ENCODE peak calls at places on chromosomes 2 and 18, in eight cellular contexts. One of them, this sample, is unnamed. For H3K4me1, the result is how much of the 10 kb centered on the place peaks cover.

GRCh38 chr2:99679518-99679917 is 189.7 kb upstream of the REV1 start:
- DNase-seq in neuronal stem cell: no peak
- DNase-seq in heart left ventricle: no peak
- DNase-seq in body of pancreas: no peak
- DNase-seq in right cardiac atrium: no peak
- DNase-seq in hepatocyte: no peak
- DNase-seq in keratinocyte: no peak
- DNase-seq in upper lobe of left lung: no peak
- DNase-seq in this sample: no peak

GRCh38 chr18:12921178-12921577 is 26.6 kb upstream of the SEH1L start:
- DNase-seq in neuronal stem cell: no peak
- DNase-seq in heart left ventricle: no peak
- DNase-seq in body of pancreas: no peak
- DNase-seq in right cardiac atrium: no peak
- DNase-seq in hepatocyte: no peak
- DNase-seq in keratinocyte: no peak
- DNase-seq in upper lobe of left lung: no peak
- DNase-seq in this sample: no peak

GRCh38 chr2:229660951-229661350 is 53.4 kb downstream of the DNER start:
- DNase-seq in neuronal stem cell: no peak
- DNase-seq in heart left ventricle: no peak
- DNase-seq in body of pancreas: no peak
- DNase-seq in right cardiac atrium: no peak
- DNase-seq in hepatocyte: no peak
- DNase-seq in keratinocyte: peak
- DNase-seq in upper lobe of left lung: no peak
- DNase-seq in this sample: no peak

GRCh38 chr18:53947092-53947640 is 277.3 kb downstream of the MBD2 start:
- DNase-seq in neuronal stem cell: no peak
- DNase-seq in heart left ventricle: no peak
- DNase-seq in body of pancreas: no peak
- DNase-seq in right cardiac atrium: no peak
- DNase-seq in hepatocyte: peak
- DNase-seq in keratinocyte: no peak
- DNase-seq in upper lobe of left lung: no peak
- DNase-seq in this sample: no peak

GRCh38 chr2:191318037-191318728 is 73.0 kb downstream of the MYO1B start:
- DNase-seq in neuronal stem cell: no peak
- DNase-seq in heart left ventricle: peak
- DNase-seq in body of pancreas: peak
- DNase-seq in right cardiac atrium: peak
- DNase-seq in hepatocyte: no peak
- DNase-seq in keratinocyte: no peak
- DNase-seq in upper lobe of left lung: no peak
- DNase-seq in this sample: no peak

GRCh38 chr2:16861154-16861929 is 195.7 kb upstream of the CYRIA start:
- DNase-seq in neuronal stem cell: no peak
- DNase-seq in heart left ventricle: no peak
- DNase-seq in body of pancreas: no peak
- DNase-seq in right cardiac atrium: no peak
- DNase-seq in hepatocyte: no peak
- DNase-seq in keratinocyte: no peak
- DNase-seq in upper lobe of left lung: no peak
- DNase-seq in this sample: no peak

GRCh38 chr18:55300469-55301195 is 287.4 kb downstream of the TCF4 start:
- DNase-seq in neuronal stem cell: peak
- DNase-seq in heart left ventricle: no peak
- DNase-seq in body of pancreas: no peak
- DNase-seq in right cardiac atrium: no peak
- DNase-seq in hepatocyte: peak
- DNase-seq in keratinocyte: no peak
- DNase-seq in upper lobe of left lung: no peak
- DNase-seq in this sample: no peak

GRCh38 chr2:81542119-81542518 is 1237.6 kb upstream of the LRRTM1 start:
- DNase-seq in neuronal stem cell: no peak
- DNase-seq in heart left ventricle: no peak
- DNase-seq in body of pancreas: no peak
- DNase-seq in right cardiac atrium: no peak
- DNase-seq in hepatocyte: no peak
- DNase-seq in keratinocyte: no peak
- DNase-seq in upper lobe of left lung: no peak
- DNase-seq in this sample: no peak

GRCh38 chr2:126244937-126245336 is 411.0 kb upstream of the GYPC start:
- DNase-seq in neuronal stem cell: peak
- DNase-seq in heart left ventricle: peak
- DNase-seq in body of pancreas: peak
- DNase-seq in right cardiac atrium: no peak
- DNase-seq in hepatocyte: peak
- DNase-seq in keratinocyte: no peak
- DNase-seq in upper lobe of left lung: no peak
- DNase-seq in this sample: peak

GRCh38 chr2:3585239-3586109 is 9.4 kb upstream of the COLEC11 start:
- DNase-seq in neuronal stem cell: no peak
- DNase-seq in heart left ventricle: peak
- DNase-seq in body of pancreas: peak
- DNase-seq in right cardiac atrium: peak
- DNase-seq in hepatocyte: peak
- DNase-seq in keratinocyte: no peak
- DNase-seq in upper lobe of left lung: peak
- DNase-seq in this sample: no peak

GRCh38 chr2:209383212-209383611 is 40.6 kb upstream of the MAP2 start:
- DNase-seq in neuronal stem cell: no peak
- DNase-seq in heart left ventricle: no peak
- DNase-seq in body of pancreas: no peak
- DNase-seq in right cardiac atrium: no peak
- DNase-seq in hepatocyte: peak
- DNase-seq in keratinocyte: peak
- DNase-seq in upper lobe of left lung: no peak
- DNase-seq in this sample: no peak

GRCh38 chr2:241112592-241112991 is 10.5 kb upstream of the MTERF4 start:
- DNase-seq in neuronal stem cell: no peak
- DNase-seq in heart left ventricle: no peak
- DNase-seq in body of pancreas: no peak
- DNase-seq in right cardiac atrium: no peak
- DNase-seq in hepatocyte: no peak
- DNase-seq in keratinocyte: no peak
- DNase-seq in upper lobe of left lung: no peak
- DNase-seq in this sample: no peak

GRCh38 chr2:206642075-206643025 is at the start of gene FAM237A:
- DNase-seq in neuronal stem cell: peak
- DNase-seq in heart left ventricle: peak
- DNase-seq in body of pancreas: peak
- DNase-seq in right cardiac atrium: peak
- DNase-seq in hepatocyte: peak
- DNase-seq in keratinocyte: peak
- DNase-seq in upper lobe of left lung: peak
- DNase-seq in this sample: peak

GRCh38 chr2:142131016-142131714 is at the start of gene LRP1B:
- DNase-seq in neuronal stem cell: peak
- DNase-seq in heart left ventricle: no peak
- DNase-seq in body of pancreas: peak
- DNase-seq in right cardiac atrium: peak
- DNase-seq in hepatocyte: peak
- DNase-seq in keratinocyte: no peak
- DNase-seq in upper lobe of left lung: no peak
- DNase-seq in this sample: peak

GRCh38 chr2:219803294-219803693 is 175.9 kb downstream of the SLC4A3 start:
- DNase-seq in neuronal stem cell: no peak
- DNase-seq in heart left ventricle: no peak
- DNase-seq in body of pancreas: no peak
- DNase-seq in right cardiac atrium: no peak
- DNase-seq in hepatocyte: no peak
- DNase-seq in keratinocyte: no peak
- DNase-seq in upper lobe of left lung: no peak
- DNase-seq in this sample: no peak

GRCh38 chr18:3211236-3211992 is 8.4 kb downstream of the MYOM1 start:
- DNase-seq in neuronal stem cell: no peak
- DNase-seq in heart left ventricle: peak
- DNase-seq in body of pancreas: no peak
- DNase-seq in right cardiac atrium: no peak
- DNase-seq in hepatocyte: peak
- DNase-seq in keratinocyte: no peak
- DNase-seq in upper lobe of left lung: no peak
- DNase-seq in this sample: no peak
- H3K27ac ChIP-seq in neuronal stem cell: no peak
- H3K27ac ChIP-seq in heart left ventricle: peak
- H3K27ac ChIP-seq in body of pancreas: peak
- H3K27ac ChIP-seq in right cardiac atrium: peak
- H3K27ac ChIP-seq in hepatocyte: peak
- H3K27ac ChIP-seq in keratinocyte: no peak
- H3K27ac ChIP-seq in upper lobe of left lung: no peak
- H3K27ac ChIP-seq in this sample: no peak

GRCh38 chr2:36960005-36960675 is 6.2 kb downstream of the STRN start:
- DNase-seq in neuronal stem cell: no peak
- DNase-seq in heart left ventricle: no peak
- DNase-seq in body of pancreas: no peak
- DNase-seq in right cardiac atrium: no peak
- DNase-seq in hepatocyte: no peak
- DNase-seq in keratinocyte: no peak
- DNase-seq in upper lobe of left lung: no peak
- DNase-seq in this sample: no peak
- H3K4me1 ChIP-seq in neuronal stem cell: under half
- H3K4me1 ChIP-seq in heart left ventricle: under half
- H3K4me1 ChIP-seq in body of pancreas: under half
- H3K4me1 ChIP-seq in right cardiac atrium: under half
- H3K4me1 ChIP-seq in hepatocyte: under half
- H3K4me1 ChIP-seq in keratinocyte: under half
- H3K4me1 ChIP-seq in upper lobe of left lung: under half
- H3K4me1 ChIP-seq in this sample: under half

GRCh38 chr2:64434039-64434657 is 19.8 kb upstream of the LGALSL start:
- DNase-seq in neuronal stem cell: no peak
- DNase-seq in heart left ventricle: no peak
- DNase-seq in body of pancreas: no peak
- DNase-seq in right cardiac atrium: no peak
- DNase-seq in hepatocyte: no peak
- DNase-seq in keratinocyte: no peak
- DNase-seq in upper lobe of left lung: no peak
- DNase-seq in this sample: no peak
- H3K27ac ChIP-seq in neuronal stem cell: no peak
- H3K27ac ChIP-seq in heart left ventricle: no peak
- H3K27ac ChIP-seq in body of pancreas: no peak
- H3K27ac ChIP-seq in right cardiac atrium: no peak
- H3K27ac ChIP-seq in hepatocyte: no peak
- H3K27ac ChIP-seq in keratinocyte: no peak
- H3K27ac ChIP-seq in upper lobe of left lung: no peak
- H3K27ac ChIP-seq in this sample: no peak

GRCh38 chr18:77131100-77131651 is 1.4 kb downstream of the MBP start:
- DNase-seq in neuronal stem cell: no peak
- DNase-seq in heart left ventricle: peak
- DNase-seq in body of pancreas: peak
- DNase-seq in right cardiac atrium: peak
- DNase-seq in hepatocyte: peak
- DNase-seq in keratinocyte: no peak
- DNase-seq in upper lobe of left lung: peak
- DNase-seq in this sample: no peak

GRCh38 chr18:77130229-77131099 is 2.1 kb downstream of the MBP start:
- DNase-seq in neuronal stem cell: no peak
- DNase-seq in heart left ventricle: no peak
- DNase-seq in body of pancreas: no peak
- DNase-seq in right cardiac atrium: no peak
- DNase-seq in hepatocyte: no peak
- DNase-seq in keratinocyte: no peak
- DNase-seq in upper lobe of left lung: no peak
- DNase-seq in this sample: no peak

GRCh38 chr18:77124452-77124922 is 8.1 kb downstream of the MBP start:
- DNase-seq in neuronal stem cell: no peak
- DNase-seq in heart left ventricle: no peak
- DNase-seq in body of pancreas: no peak
- DNase-seq in right cardiac atrium: peak
- DNase-seq in hepatocyte: no peak
- DNase-seq in keratinocyte: no peak
- DNase-seq in upper lobe of left lung: peak
- DNase-seq in this sample: no peak

GRCh38 chr18:77129150-77129551 is 3.4 kb downstream of the MBP start:
- DNase-seq in neuronal stem cell: no peak
- DNase-seq in heart left ventricle: no peak
- DNase-seq in body of pancreas: no peak
- DNase-seq in right cardiac atrium: no peak
- DNase-seq in hepatocyte: peak
- DNase-seq in keratinocyte: no peak
- DNase-seq in upper lobe of left lung: no peak
- DNase-seq in this sample: no peak

GRCh38 chr18:77127769-77128671 is 4.6 kb downstream of the MBP start:
- DNase-seq in neuronal stem cell: no peak
- DNase-seq in heart left ventricle: no peak
- DNase-seq in body of pancreas: peak
- DNase-seq in right cardiac atrium: no peak
- DNase-seq in hepatocyte: peak
- DNase-seq in keratinocyte: peak
- DNase-seq in upper lobe of left lung: no peak
- DNase-seq in this sample: no peak
- H3K4me1 ChIP-seq in neuronal stem cell: under half
- H3K4me1 ChIP-seq in heart left ventricle: half or more
- H3K4me1 ChIP-seq in body of pancreas: half or more
- H3K4me1 ChIP-seq in right cardiac atrium: under half
- H3K4me1 ChIP-seq in hepatocyte: under half
- H3K4me1 ChIP-seq in keratinocyte: half or more
- H3K4me1 ChIP-seq in upper lobe of left lung: under half
- H3K4me1 ChIP-seq in this sample: under half

DNA sequence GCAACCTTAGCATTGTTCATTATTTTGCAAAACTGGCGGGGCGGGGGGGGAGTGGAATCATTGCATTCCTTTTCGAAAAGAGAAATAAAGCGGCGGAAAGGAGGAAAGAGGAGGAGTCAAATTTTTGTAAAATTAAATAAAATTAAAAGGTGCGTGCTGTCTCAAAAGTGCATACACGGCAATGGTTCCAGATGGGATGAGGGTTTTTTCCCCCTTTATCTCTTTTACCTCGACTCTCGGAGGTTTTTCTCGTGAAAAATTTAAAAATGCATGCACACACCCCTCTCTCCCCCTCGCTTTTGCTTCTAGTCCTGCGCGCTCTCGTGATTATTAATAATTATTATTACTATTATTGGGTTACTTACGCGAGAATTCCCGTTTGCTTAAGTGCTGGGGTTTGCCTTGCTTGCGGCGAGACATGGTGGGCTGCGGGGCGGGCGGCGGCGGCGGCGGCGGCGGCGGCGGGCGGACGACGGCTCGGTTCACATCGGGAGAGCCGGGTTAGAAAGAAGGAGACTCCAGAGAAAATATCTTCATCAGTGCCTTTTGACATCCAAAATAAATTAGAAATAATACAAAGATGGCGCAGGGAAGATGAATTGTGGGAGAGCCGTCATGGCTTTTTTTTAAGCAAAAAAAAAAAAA is 481 bp downstream of the BCL11A start:
- DNase-seq in neuronal stem cell: no peak
- DNase-seq in heart left ventricle: no peak
- DNase-seq in body of pancreas: no peak
- DNase-seq in right cardiac atrium: no peak
- DNase-seq in hepatocyte: no peak
- DNase-seq in keratinocyte: no peak
- DNase-seq in upper lobe of left lung: peak
- DNase-seq in this sample: no peak
- H3K27ac ChIP-seq in neuronal stem cell: no peak
- H3K27ac ChIP-seq in heart left ventricle: peak
- H3K27ac ChIP-seq in body of pancreas: peak
- H3K27ac ChIP-seq in right cardiac atrium: no peak
- H3K27ac ChIP-seq in hepatocyte: peak
- H3K27ac ChIP-seq in keratinocyte: peak
- H3K27ac ChIP-seq in upper lobe of left lung: no peak
- H3K27ac ChIP-seq in this sample: peak

This sample was measured in endodermal cell.